ENCODE peak calls at places on chromosomes 7 and 10, in four cellular contexts. One of them, this sample, is unnamed.

GRCh38 chr10:119206603-119207366 is 586 bp upstream of the GRK5 start:
- DNase-seq in H1: peak; percentile 84
- DNase-seq in GM12878: no peak
- DNase-seq in HCT116: no peak
- DNase-seq in this sample: peak; percentile 77

GRCh38 chr10:99760321-99760720 is 22.1 kb upstream of the ABCC2 start:
- DNase-seq in H1: no peak
- DNase-seq in GM12878: no peak
- DNase-seq in HCT116: no peak
- DNase-seq in this sample: no peak

GRCh38 chr10:88039496-88040200 is 176.2 kb downstream of the PTEN start:
- DNase-seq in H1: no peak
- DNase-seq in HCT116: no peak
- DNase-seq in GM12878: no peak
- DNase-seq in this sample: no peak

GRCh38 chr7:6530626-6531491 is 20.4 kb downstream of the GRID2IP start:
- DNase-seq in GM12878: no peak
- DNase-seq in HCT116: no peak
- DNase-seq in H1: peak; percentile 91
- DNase-seq in this sample: peak; percentile 30

GRCh38 chr7:47581821-47582747 is at the start of gene TNS3:
- DNase-seq in GM12878: no peak
- DNase-seq in H1: peak; percentile 78
- DNase-seq in HCT116: no peak
- DNase-seq in this sample: no peak

GRCh38 chr10:52268790-52269189 is 45.3 kb upstream of the DKK1 start:
- DNase-seq in HCT116: no peak
- DNase-seq in H1: no peak
- DNase-seq in GM12878: no peak
- DNase-seq in this sample: no peak

GRCh38 chr7:38565289-38565688 is 65.9 kb downstream of the AMPH start:
- DNase-seq in HCT116: no peak
- DNase-seq in H1: no peak
- DNase-seq in GM12878: no peak
- DNase-seq in this sample: no peak

GRCh38 chr10:36808625-36809362 is 316.6 kb upstream of the ANKRD30A start:
- DNase-seq in HCT116: no peak
- DNase-seq in H1: no peak
- DNase-seq in GM12878: no peak
- DNase-seq in this sample: no peak

GRCh38 chr7:32036557-32036956 is 33.6 kb downstream of the PDE1C start:
- DNase-seq in H1: no peak
- DNase-seq in HCT116: no peak
- DNase-seq in GM12878: no peak
- DNase-seq in this sample: no peak

GRCh38 chr7:42460148-42460547 is 223.1 kb upstream of the GLI3 start:
- DNase-seq in GM12878: no peak
- DNase-seq in H1: no peak
- DNase-seq in HCT116: no peak
- DNase-seq in this sample: no peak

GRCh38 chr7:15174470-15174869 is 271.9 kb upstream of the DGKB start:
- DNase-seq in GM12878: no peak
- DNase-seq in HCT116: no peak
- DNase-seq in H1: no peak
- DNase-seq in this sample: no peak

GRCh38 chr7:5421626-5422323 is 1.9 kb downstream of the TNRC18 start:
- DNase-seq in H1: no peak
- DNase-seq in HCT116: no peak
- DNase-seq in GM12878: no peak
- DNase-seq in this sample: peak; percentile 24

GRCh38 chr10:43254199-43254730 is 12.6 kb downstream of the RASGEF1A start:
- DNase-seq in HCT116: no peak
- DNase-seq in H1: no peak
- DNase-seq in GM12878: no peak
- DNase-seq in this sample: no peak

GRCh38 chr7:144534655-144535395 is 131.3 kb upstream of the NOBOX start:
- DNase-seq in H1: no peak
- DNase-seq in HCT116: no peak
- DNase-seq in GM12878: no peak
- DNase-seq in this sample: no peak

GRCh38 chr7:131026297-131027003 is 292.4 kb upstream of the KLF14 start:
- DNase-seq in HCT116: no peak
- DNase-seq in GM12878: no peak
- DNase-seq in H1: no peak
- DNase-seq in this sample: no peak

GRCh38 chr7:131028293-131028692 is 294.3 kb upstream of the KLF14 start:
- DNase-seq in HCT116: no peak
- DNase-seq in H1: no peak
- DNase-seq in GM12878: no peak
- DNase-seq in this sample: no peak

GRCh38 chr7:131029002-131029401 is 295.0 kb upstream of the KLF14 start:
- DNase-seq in GM12878: no peak
- DNase-seq in H1: no peak
- DNase-seq in HCT116: no peak
- DNase-seq in this sample: no peak

GRCh38 chr7:131031100-131031868 is 296.4 kb upstream of the MKLN1 start:
- DNase-seq in HCT116: no peak
- DNase-seq in GM12878: peak; percentile 95
- DNase-seq in H1: no peak
- DNase-seq in this sample: no peak

DNA sequence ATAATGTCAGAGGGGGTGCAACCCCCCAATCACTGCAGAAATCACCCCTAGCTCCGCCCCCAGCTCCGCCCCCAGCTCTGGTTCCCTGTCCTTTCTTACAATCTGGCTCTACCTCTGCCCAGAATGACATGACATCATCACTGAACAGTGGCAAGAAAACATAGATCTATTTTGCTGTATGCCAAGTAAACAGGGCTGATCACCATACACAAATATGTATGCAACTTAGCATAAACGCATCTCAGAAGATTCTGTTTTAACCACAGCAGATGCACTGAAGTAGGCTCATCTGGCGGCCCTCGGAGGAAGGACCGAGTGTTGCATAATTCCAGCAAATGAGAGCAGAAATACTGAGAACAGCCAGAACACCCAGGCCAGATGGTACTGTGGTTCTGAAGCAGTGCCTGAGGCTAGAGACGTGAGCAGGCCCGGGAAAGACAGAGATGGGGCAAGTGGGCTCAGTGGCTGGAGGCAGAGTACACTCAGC is 293.3 kb upstream of the KLF14 start:
- DNase-seq in GM12878: no peak
- DNase-seq in H1: no peak
- DNase-seq in HCT116: no peak
- DNase-seq in this sample: peak; percentile 40
- TF ChIP-seq EGR1 in GM12878: no peak
- TF ChIP-seq EGR1 in H1: no peak
- TF ChIP-seq EGR1 in HCT116: no peak
- TF ChIP-seq EGR1 in this sample: no peak

DNA sequence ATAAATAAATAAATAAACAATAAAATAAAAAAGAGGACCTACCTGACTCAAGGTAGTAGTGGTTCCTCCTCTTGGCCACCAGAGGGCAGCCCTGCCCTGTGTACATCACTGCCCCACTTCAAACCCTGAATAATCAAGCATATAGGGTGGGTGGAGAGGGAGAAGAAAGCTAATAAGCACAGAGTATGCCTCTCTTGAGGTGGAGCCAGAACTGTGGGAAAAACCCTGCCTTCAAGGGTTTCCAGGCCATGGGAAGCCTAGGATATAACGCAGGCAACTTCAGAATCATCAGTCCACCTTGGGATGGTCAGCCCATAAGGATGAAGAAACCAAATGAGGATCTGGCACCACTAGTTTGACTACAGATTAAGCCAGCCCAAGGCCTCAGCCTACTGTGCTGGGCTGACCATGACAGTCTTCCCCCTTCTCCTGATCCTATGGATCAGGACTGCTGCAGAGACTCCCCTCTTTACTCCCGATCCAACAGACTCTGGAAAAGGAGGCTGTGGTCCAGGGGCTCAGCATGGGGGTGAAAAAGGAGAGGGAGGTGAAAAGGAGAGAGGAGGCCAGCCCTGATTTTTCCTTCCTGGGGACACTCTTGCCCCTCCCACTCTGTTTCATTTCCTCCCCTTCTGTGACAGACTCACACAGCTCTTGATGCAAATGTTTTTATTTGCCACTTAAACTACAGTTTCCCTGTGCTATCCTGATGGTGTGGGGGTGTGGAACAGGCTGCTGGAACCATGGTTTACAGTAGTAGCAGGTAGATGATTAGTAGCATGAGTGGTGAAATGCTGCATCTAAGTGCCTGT is 10.1 kb downstream of the AVPI1 start:
- DNase-seq in HCT116: no peak
- DNase-seq in H1: peak; percentile 55
- DNase-seq in GM12878: no peak
- DNase-seq in this sample: peak; percentile 55
- TF ChIP-seq EGR1 in HCT116: no peak
- TF ChIP-seq EGR1 in H1: no peak
- TF ChIP-seq EGR1 in GM12878: no peak
- TF ChIP-seq EGR1 in this sample: no peak

GRCh38 chr10:30436200-30436599 is 2.2 kb downstream of the MAP3K8 start:
- DNase-seq in GM12878: no peak
- DNase-seq in H1: no peak
- DNase-seq in HCT116: no peak
- DNase-seq in this sample: peak; percentile 79
- TF ChIP-seq EGR1 in GM12878: no peak
- TF ChIP-seq EGR1 in H1: peak; percentile 30
- TF ChIP-seq EGR1 in HCT116: no peak
- TF ChIP-seq EGR1 in this sample: no peak

DNA sequence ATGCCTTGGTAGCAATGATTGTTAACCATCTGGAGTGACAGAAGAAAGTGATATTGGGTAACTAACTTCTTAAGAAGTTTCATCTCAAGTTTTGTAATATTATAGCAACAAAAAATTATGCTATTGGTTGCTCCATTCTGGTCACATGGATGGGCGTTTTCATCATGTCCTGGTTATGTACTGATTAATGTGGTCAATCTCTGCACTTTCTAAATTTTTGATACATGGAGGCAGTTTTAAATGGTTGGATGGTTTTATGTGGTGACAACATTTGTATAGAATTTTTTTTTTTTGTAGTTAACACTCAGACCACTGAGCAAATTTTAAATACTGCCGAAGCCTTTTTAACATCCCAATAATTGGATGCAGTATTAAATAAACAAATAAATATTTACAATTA is 55.2 kb upstream of the CCAR1 start:
- DNase-seq in HCT116: no peak
- DNase-seq in H1: no peak
- DNase-seq in GM12878: no peak
- DNase-seq in this sample: no peak
- TF ChIP-seq EGR1 in HCT116: no peak
- TF ChIP-seq EGR1 in H1: no peak
- TF ChIP-seq EGR1 in GM12878: no peak
- TF ChIP-seq EGR1 in this sample: no peak

GRCh38 chr10:73790886-73791625 is 5.7 kb downstream of the ZSWIM8 start:
- DNase-seq in GM12878: no peak
- DNase-seq in HCT116: no peak
- DNase-seq in H1: no peak
- DNase-seq in this sample: no peak
- TF ChIP-seq EGR1 in GM12878: no peak
- TF ChIP-seq EGR1 in HCT116: no peak
- TF ChIP-seq EGR1 in H1: no peak
- TF ChIP-seq EGR1 in this sample: no peak

DNA sequence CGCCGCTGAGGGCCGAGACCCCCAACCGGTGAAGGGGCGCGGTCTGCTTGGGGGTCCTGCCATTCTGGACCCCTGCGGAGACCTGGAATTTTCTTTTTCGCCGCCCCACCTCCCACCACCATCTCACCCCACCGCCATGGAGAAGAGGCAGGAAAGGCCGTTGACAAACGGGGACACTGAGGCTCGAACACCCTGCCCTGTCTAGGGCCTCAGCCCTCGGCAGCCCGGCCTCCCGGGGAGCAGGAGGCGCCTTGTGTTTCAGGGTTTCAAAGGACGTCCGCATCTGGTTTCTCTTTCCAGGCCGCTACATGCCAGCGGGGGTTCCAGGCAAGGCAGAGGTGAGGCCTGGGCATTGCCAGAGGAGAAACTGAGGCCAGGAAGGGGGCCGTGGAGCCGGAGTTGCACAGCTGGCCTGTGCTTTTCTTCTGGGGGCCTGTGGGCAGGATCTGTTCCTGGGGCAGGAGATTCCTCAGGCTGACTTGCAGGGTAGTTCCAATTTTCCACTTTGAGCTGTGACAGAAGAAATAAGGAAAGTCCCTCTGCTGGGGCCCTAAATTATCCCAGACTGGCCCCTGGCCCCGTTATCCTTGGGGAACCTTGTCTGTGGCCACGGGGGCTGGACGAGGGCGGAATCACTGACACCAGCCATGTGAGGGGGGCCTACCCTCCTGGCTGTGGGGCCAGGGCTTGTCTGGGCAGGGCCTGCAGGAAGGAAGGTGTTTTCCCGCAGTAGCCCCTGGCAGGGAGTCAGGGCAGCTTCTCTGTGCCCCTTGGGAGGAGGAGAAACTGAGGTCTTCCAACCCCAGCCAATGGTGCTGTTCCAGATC is 873 bp upstream of the MICALL2 start:
- DNase-seq in H1: no peak
- DNase-seq in HCT116: no peak
- DNase-seq in GM12878: no peak
- DNase-seq in this sample: no peak
- TF ChIP-seq EGR1 in H1: no peak
- TF ChIP-seq EGR1 in HCT116: no peak
- TF ChIP-seq EGR1 in GM12878: no peak
- TF ChIP-seq EGR1 in this sample: no peak

GRCh38 chr10:27450225-27450624 is 53.9 kb upstream of the RAB18 start:
- DNase-seq in GM12878: no peak
- DNase-seq in H1: no peak
- DNase-seq in HCT116: no peak
- DNase-seq in this sample: no peak
- TF ChIP-seq EGR1 in GM12878: no peak
- TF ChIP-seq EGR1 in H1: no peak
- TF ChIP-seq EGR1 in HCT116: no peak
- TF ChIP-seq EGR1 in this sample: no peak

GRCh38 chr10:96118604-96119450 is 11.3 kb upstream of the ZNF518A start:
- DNase-seq in HCT116: peak; percentile 98
- DNase-seq in H1: no peak
- DNase-seq in GM12878: no peak
- DNase-seq in this sample: no peak
- TF ChIP-seq EGR1 in HCT116: no peak
- TF ChIP-seq EGR1 in H1: no peak
- TF ChIP-seq EGR1 in GM12878: no peak
- TF ChIP-seq EGR1 in this sample: no peak